ENCODE peak calls at places on chromosomes 7 and 10, in nine cellular contexts. W, O, N, Z, S, H, R, E and B are unnamed samples.

GRCh38 chr10:14779053-14779649 is 4.5 kb upstream of the FAM107B start:
- DNase-seq in W (no peak), O (no peak), N (peak; percentile 69), Z (no peak), S (no peak), H (no peak), R (no peak), E (no peak), B (no peak)

GRCh38 chr10:100330128-100330527 is at the start of gene PKD2L1:
- DNase-seq in W (no peak), O (no peak), N (no peak), Z (no peak), S (no peak), H (no peak), R (no peak), E (no peak), B (no peak)

GRCh38 chr10:48890904-48891839 is 48.5 kb downstream of the LRRC18 start:
- DNase-seq in W (no peak), O (no peak), N (no peak), Z (no peak), S (no peak), H (no peak), R (no peak), E (no peak), B (no peak)

GRCh38 chr10:28593811-28594210 is 60.9 kb downstream of the WAC start:
- DNase-seq in W (no peak), O (no peak), N (no peak), Z (no peak), S (no peak), H (no peak), R (no peak), E (no peak), B (no peak)

GRCh38 chr7:219581-220150 is 27.3 kb downstream of the FAM20C start:
- DNase-seq in W (peak; percentile 51), O (no peak), N (no peak), Z (no peak), S (no peak), H (no peak), R (no peak), E (peak; percentile 69), B (peak; percentile 44)

GRCh38 chr10:22500567-22501369 is 155.5 kb downstream of the SPAG6 start:
- DNase-seq in W (no peak), O (no peak), N (no peak), Z (no peak), S (no peak), H (no peak), R (no peak), E (no peak), B (no peak)

GRCh38 chr7:99139031-99139430 is 4.9 kb downstream of the SMURF1 start:
- DNase-seq in W (no peak), O (no peak), N (no peak), Z (no peak), S (no peak), H (no peak), R (no peak), E (no peak), B (no peak)

GRCh38 chr7:103447073-103447960 is 1.3 kb upstream of the SLC26A5 start:
- DNase-seq in W (no peak), O (peak; percentile 4), N (peak; percentile 75), Z (peak; percentile 84), S (no peak), H (no peak), R (no peak), E (peak; percentile 14), B (no peak)

GRCh38 chr7:55591282-55591931 is 19.1 kb upstream of the VOPP1 start:
- DNase-seq in W (no peak), O (no peak), N (no peak), Z (no peak), S (no peak), H (no peak), R (no peak), E (no peak), B (no peak)

GRCh38 chr10:60470091-60470490 is 80.4 kb upstream of the ANK3 start:
- DNase-seq in W (no peak), O (no peak), N (no peak), Z (no peak), S (no peak), H (no peak), R (no peak), E (no peak), B (no peak)